ENCODE peak calls at places on chromosomes 1 and 21, in five cellular contexts. One of them, this sample, is unnamed.
A peak's percentile ranks its signal among the peaks of the same experiment; 100 is the strongest.

GRCh38 chr1:228105269-228105995 is 2.3 kb upstream of the C1orf35 start:
- DNase-seq in uterus: no peak
- DNase-seq in transverse colon: no peak
- DNase-seq in activated CD4-positive, alpha-beta T cell treated with anti-CD3 and anti-CD28 coated beads for 4 hours: no peak
- DNase-seq in GM10248: no peak
- DNase-seq in this sample: no peak

GRCh38 chr1:183283286-183283685 is 97.2 kb downstream of the LAMC2 start:
- DNase-seq in uterus: no peak
- DNase-seq in transverse colon: no peak
- DNase-seq in activated CD4-positive, alpha-beta T cell treated with anti-CD3 and anti-CD28 coated beads for 4 hours: no peak
- DNase-seq in GM10248: no peak
- DNase-seq in this sample: no peak

GRCh38 chr1:36166938-36167910 is 11.3 kb downstream of the MAP7D1 start:
- DNase-seq in uterus: no peak
- DNase-seq in transverse colon: no peak
- DNase-seq in activated CD4-positive, alpha-beta T cell treated with anti-CD3 and anti-CD28 coated beads for 4 hours: no peak
- DNase-seq in GM10248: no peak
- DNase-seq in this sample: no peak

GRCh38 chr1:246769306-246769705 is 45.1 kb downstream of the SCCPDH start:
- DNase-seq in uterus: no peak
- DNase-seq in transverse colon: peak; percentile 34
- DNase-seq in activated CD4-positive, alpha-beta T cell treated with anti-CD3 and anti-CD28 coated beads for 4 hours: no peak
- DNase-seq in GM10248: no peak
- DNase-seq in this sample: no peak

GRCh38 chr1:226466301-226466700 is 58.4 kb upstream of the PARP1 start:
- DNase-seq in uterus: no peak
- DNase-seq in transverse colon: no peak
- DNase-seq in activated CD4-positive, alpha-beta T cell treated with anti-CD3 and anti-CD28 coated beads for 4 hours: no peak
- DNase-seq in GM10248: no peak
- DNase-seq in this sample: no peak

GRCh38 chr1:151862604-151863003 is 9.1 kb upstream of the THEM5 start:
- DNase-seq in uterus: no peak
- DNase-seq in transverse colon: no peak
- DNase-seq in activated CD4-positive, alpha-beta T cell treated with anti-CD3 and anti-CD28 coated beads for 4 hours: no peak
- DNase-seq in GM10248: no peak
- DNase-seq in this sample: peak; percentile 74

GRCh38 chr1:21907737-21908136 is 29.4 kb downstream of the HSPG2 start:
- DNase-seq in uterus: no peak
- DNase-seq in transverse colon: no peak
- DNase-seq in activated CD4-positive, alpha-beta T cell treated with anti-CD3 and anti-CD28 coated beads for 4 hours: no peak
- DNase-seq in GM10248: no peak
- DNase-seq in this sample: no peak

GRCh38 chr1:94927405-94928175 is 680 bp upstream of the CNN3 start:
- DNase-seq in uterus: no peak
- DNase-seq in transverse colon: peak; percentile 63
- DNase-seq in activated CD4-positive, alpha-beta T cell treated with anti-CD3 and anti-CD28 coated beads for 4 hours: no peak
- DNase-seq in GM10248: no peak
- DNase-seq in this sample: no peak

GRCh38 chr21:46570119-46570518 is 34.8 kb downstream of the S100B start:
- DNase-seq in uterus: no peak
- DNase-seq in transverse colon: no peak
- DNase-seq in activated CD4-positive, alpha-beta T cell treated with anti-CD3 and anti-CD28 coated beads for 4 hours: no peak
- DNase-seq in GM10248: no peak
- DNase-seq in this sample: no peak

GRCh38 chr1:44630116-44630515 is 44.2 kb downstream of the TMEM53 start:
- DNase-seq in uterus: no peak
- DNase-seq in transverse colon: no peak
- DNase-seq in activated CD4-positive, alpha-beta T cell treated with anti-CD3 and anti-CD28 coated beads for 4 hours: no peak
- DNase-seq in GM10248: no peak
- DNase-seq in this sample: no peak

This sample was measured in MM.1S.